ENCODE peak calls at places on chromosomes 13 and 19, in five cellular contexts. R, A, U, K and I are unnamed samples.

GRCh38 chr13:27622102-27622820 is 569 bp downstream of the POLR1D start:
- DNase-seq in A (no peak), K (no peak), R (no peak), U (no peak), I (peak; percentile 52)

GRCh38 chr19:40960780-40961179 is 30.3 kb upstream of the CYP2B6 start:
- DNase-seq in U (no peak), A (no peak), R (no peak), K (no peak), I (no peak)

GRCh38 chr13:92224052-92224821 is 825.8 kb downstream of the GPC5 start:
- DNase-seq in K (no peak), R (no peak), A (no peak), U (peak; percentile 72), I (no peak)

GRCh38 chr19:38057954-38058690 is 151.1 kb downstream of the SIPA1L3 start:
- DNase-seq in R (no peak), K (no peak), A (no peak), U (no peak), I (no peak)

GRCh38 chr13:20993661-20994440 is 67.5 kb downstream of the LATS2 start:
- DNase-seq in R (no peak), A (no peak), K (no peak), U (no peak), I (no peak)

GRCh38 chr19:49691243-49692101 is 556 bp downstream of the CPT1C start:
- DNase-seq in A (no peak), K (no peak), R (no peak), U (peak; percentile 49), I (peak; percentile 86)

GRCh38 chr13:111401755-111402154 is 81.3 kb downstream of the TEX29 start:
- DNase-seq in U (no peak), R (no peak), A (no peak), K (no peak), I (no peak)

GRCh38 chr19:4014541-4015491 is 7.3 kb downstream of the PIAS4 start:
- DNase-seq in U (no peak), R (no peak), A (no peak), K (no peak), I (peak; percentile 81)

GRCh38 chr13:41224113-41225110 is 30.0 kb upstream of the KBTBD7 start:
- DNase-seq in R (no peak), A (no peak), K (no peak), U (peak; percentile 10), I (no peak)

GRCh38 chr13:20566424-20566916 is 487 bp upstream of the IFT88 start:
- DNase-seq in A (no peak), R (no peak), U (no peak), K (peak; percentile 48), I (peak; percentile 67)

GRCh38 chr19:6465663-6466062 is 1.6 kb downstream of the CRB3 start:
- DNase-seq in A (no peak), K (no peak), U (no peak), R (no peak), I (no peak)

GRCh38 chr19:2602391-2603181 is 99.9 kb downstream of the GNG7 start:
- DNase-seq in R (no peak), U (peak; percentile 99), A (peak; percentile 81), K (no peak), I (peak; percentile 90)

GRCh38 chr13:42305503-42305902 is 33.6 kb downstream of the AKAP11 start:
- DNase-seq in K (no peak), U (no peak), A (no peak), R (no peak), I (no peak)

GRCh38 chr19:37979547-37980082 is 72.6 kb downstream of the SIPA1L3 start:
- DNase-seq in R (no peak), K (no peak), U (no peak), A (no peak), I (peak; percentile 27)

GRCh38 chr13:112943309-112944125 is 25.5 kb upstream of the MCF2L start:
- DNase-seq in A (no peak), K (no peak), R (no peak), U (no peak), I (peak; percentile 57)

GRCh38 chr13:41742917-41743552 is 217.9 kb downstream of the VWA8 start:
- DNase-seq in K (no peak), R (no peak), U (no peak), A (no peak), I (no peak)